ENCODE peak calls at places on chromosomes 1 and 21, in four cellular contexts. E is IMR-90, U is A549, B is K562. S is an unnamed sample.

GRCh38 chr1:19179597-19180271 is 30.3 kb downstream of the UBR4 start:
- DNase-seq in U (peak), E (peak), B (peak), S (no peak)

GRCh38 chr1:33056426-33056825 is 19.7 kb upstream of the AK2 start:
- DNase-seq in E (no peak), U (no peak), B (no peak), S (no peak)

GRCh38 chr1:185853739-185854138 is 119.5 kb downstream of the HMCN1 start:
- DNase-seq in E (peak), B (no peak), U (peak), S (no peak)

GRCh38 chr1:156860639-156861423 is at the start of gene NTRK1:
- DNase-seq in E (no peak), B (peak), U (peak), S (no peak)

GRCh38 chr1:32743380-32744062 is 41.0 kb upstream of the SYNC start:
- DNase-seq in U (no peak), E (no peak), B (no peak), S (no peak)

GRCh38 chr1:53338410-53338809 is 10.5 kb upstream of the LRP8 start:
- DNase-seq in B (no peak), E (no peak), U (no peak), S (no peak)

GRCh38 chr1:2158272-2158671 is 36.3 kb downstream of the FAAP20 start:
- DNase-seq in E (no peak), B (no peak), U (no peak), S (no peak)

GRCh38 chr1:55015123-55015522 is 16.4 kb downstream of the BSND start:
- DNase-seq in B (no peak), E (no peak), U (no peak), S (no peak)

GRCh38 chr1:53669511-53670191 is 69.3 kb downstream of the GLIS1 start:
- DNase-seq in U (no peak), B (no peak), E (no peak), S (no peak)

GRCh38 chr1:34929497-34929852 is at the start of gene DLGAP3:
- DNase-seq in E (no peak), U (no peak), B (peak), S (no peak)

GRCh38 chr1:198641506-198641905 is 2.7 kb downstream of the PTPRC start:
- DNase-seq in B (no peak), E (peak), U (no peak), S (no peak)

GRCh38 chr1:32666866-32667566 is 16.0 kb downstream of the RBBP4 start:
- DNase-seq in B (no peak), E (no peak), U (no peak), S (no peak)

GRCh38 chr1:53144201-53144600 is 1.8 kb upstream of the SLC1A7 start:
- DNase-seq in E (no peak), B (no peak), U (no peak), S (no peak)

GRCh38 chr1:180920702-180921101 is 8.0 kb downstream of the KIAA1614 start:
- DNase-seq in U (peak), B (peak), E (no peak), S (no peak)

GRCh38 chr1:177983824-177984528 is 14.1 kb upstream of the SEC16B start:
- DNase-seq in E (peak), U (peak), B (peak), S (no peak)

GRCh38 chr1:209590405-209590804 is 6.9 kb downstream of the CAMK1G start:
- DNase-seq in U (peak), E (no peak), B (peak), S (no peak)

GRCh38 chr1:55472784-55473183 is 257.6 kb upstream of the USP24 start:
- DNase-seq in E (peak), B (no peak), U (peak), S (no peak)

GRCh38 chr21:45836268-45836655 is 145.3 kb upstream of the COL6A1 start:
- DNase-seq in U (no peak), E (peak), B (no peak), S (no peak)

GRCh38 chr1:14352897-14353296 is 245.6 kb upstream of the KAZN start:
- DNase-seq in B (no peak), U (no peak), E (no peak), S (no peak)

GRCh38 chr1:51622455-51622913 is 5.6 kb downstream of the OSBPL9 start:
- DNase-seq in E (peak), U (peak), B (peak), S (no peak)

GRCh38 chr1:208599063-208599462 is 354.9 kb upstream of the PLXNA2 start:
- DNase-seq in B (no peak), E (no peak), U (no peak), S (no peak)

GRCh38 chr1:229273507-229274232 is 2.8 kb downstream of the RAB4A start:
- DNase-seq in B (no peak), E (no peak), U (peak), S (no peak)

GRCh38 chr1:180909005-180909414 is 3.7 kb upstream of the KIAA1614 start:
- DNase-seq in B (no peak), U (no peak), E (no peak), S (peak)

GRCh38 chr1:100597069-100597741 is 59.3 kb downstream of the GPR88 start:
- DNase-seq in B (no peak), E (peak), U (no peak), S (no peak)

GRCh38 chr1:155184835-155185782 is 11.5 kb downstream of the TRIM46 start:
- DNase-seq in U (no peak), B (no peak), E (no peak), S (peak)

GRCh38 chr1:157961805-157962762 is 31.4 kb upstream of the KIRREL1 start:
- DNase-seq in U (peak), B (no peak), E (peak), S (no peak)

GRCh38 chr1:27831568-27832410 is 1.2 kb downstream of the PPP1R8 start:
- DNase-seq in B (no peak), E (peak), U (no peak), S (no peak)

GRCh38 chr1:174230399-174230798 is 71.1 kb downstream of the RABGAP1L start:
- DNase-seq in E (peak), B (peak), U (no peak), S (no peak)

GRCh38 chr1:78543941-78544630 is 53.3 kb downstream of the PTGFR start:
- DNase-seq in U (no peak), B (no peak), E (no peak), S (no peak)

GRCh38 chr21:46667735-46668380 is 32.4 kb downstream of the PRMT2 start:
- DNase-seq in B (no peak), U (peak), E (peak), S (no peak)

GRCh38 chr1:197469620-197470210 is 201.7 kb downstream of the CRB1 start:
- DNase-seq in B (no peak), U (no peak), E (no peak), S (no peak)

GRCh38 chr21:36456714-36457399 is 23.1 kb downstream of the CLDN14 start:
- DNase-seq in U (no peak), B (no peak), E (no peak), S (no peak)

DNA sequence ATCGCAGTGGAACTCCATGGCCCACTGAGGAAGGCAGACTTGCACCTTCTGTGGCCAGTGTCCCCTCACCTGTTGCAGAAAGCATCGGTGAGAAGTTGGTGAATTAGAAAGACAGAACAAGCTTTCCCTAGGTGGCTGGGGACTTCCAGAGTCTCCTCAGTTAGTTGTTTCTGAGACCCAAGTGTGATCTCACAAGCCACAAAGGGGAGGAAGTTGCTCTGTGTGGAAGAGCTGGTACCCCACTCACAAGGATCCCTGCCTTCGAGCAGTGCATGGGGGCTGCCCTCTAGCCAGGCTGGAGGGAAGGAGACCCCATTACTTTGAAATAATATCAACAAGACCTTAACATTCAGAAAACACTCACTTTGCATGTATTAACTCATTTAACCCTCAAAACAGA is 2.1 kb downstream of the PRELP start:
- DNase-seq in U (no peak), B (no peak), E (no peak), S (no peak)
- TF ChIP-seq ELK1 in U (no peak), B (no peak), E (no peak), S (no peak)

GRCh38 chr1:147527941-147528936 is 13.1 kb upstream of the BCL9 start:
- DNase-seq in E (no peak), B (no peak), U (no peak), S (no peak)
- TF ChIP-seq ELK1 in E (no peak), B (no peak), U (no peak), S (no peak)

DNA sequence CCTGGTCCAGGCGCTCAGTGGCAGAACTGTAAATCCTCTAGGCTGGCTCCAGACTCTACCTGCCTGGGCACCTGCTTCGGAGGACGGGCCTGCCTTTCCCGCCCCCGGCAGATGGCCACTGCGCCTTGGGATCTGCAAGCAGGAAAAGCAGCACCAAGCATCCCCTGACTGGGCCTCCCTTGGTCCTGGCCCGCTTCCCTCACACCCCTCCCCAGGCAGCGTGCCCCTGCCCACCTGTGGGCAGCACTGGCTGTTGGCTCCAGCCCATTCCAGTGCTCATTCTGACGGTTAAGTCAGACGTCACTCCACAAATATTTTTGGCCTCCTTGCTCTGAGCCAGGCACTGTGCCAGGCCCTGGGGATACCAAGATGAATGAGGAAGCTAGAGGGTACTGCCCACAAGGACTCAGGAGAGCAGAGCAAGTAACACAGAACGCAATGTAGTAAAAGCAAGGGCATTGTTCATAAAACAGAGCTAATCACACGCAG is 22.0 kb upstream of the BLACAT1 start:
- DNase-seq in B (no peak), E (peak), U (peak), S (no peak)
- TF ChIP-seq ELK1 in B (no peak), E (no peak), U (no peak), S (no peak)

GRCh38 chr1:243229526-243229925 is 25.6 kb downstream of the CEP170 start:
- DNase-seq in B (no peak), E (no peak), U (no peak), S (no peak)

GRCh38 chr1:243236604-243237252 is 18.4 kb downstream of the CEP170 start:
- DNase-seq in E (no peak), B (no peak), U (no peak), S (no peak)

GRCh38 chr1:243230914-243231313 is 24.2 kb downstream of the CEP170 start:
- DNase-seq in U (peak), B (peak), E (peak), S (no peak)

GRCh38 chr1:243233908-243234307 is 21.2 kb downstream of the CEP170 start:
- DNase-seq in U (no peak), E (peak), B (no peak), S (no peak)

DNA sequence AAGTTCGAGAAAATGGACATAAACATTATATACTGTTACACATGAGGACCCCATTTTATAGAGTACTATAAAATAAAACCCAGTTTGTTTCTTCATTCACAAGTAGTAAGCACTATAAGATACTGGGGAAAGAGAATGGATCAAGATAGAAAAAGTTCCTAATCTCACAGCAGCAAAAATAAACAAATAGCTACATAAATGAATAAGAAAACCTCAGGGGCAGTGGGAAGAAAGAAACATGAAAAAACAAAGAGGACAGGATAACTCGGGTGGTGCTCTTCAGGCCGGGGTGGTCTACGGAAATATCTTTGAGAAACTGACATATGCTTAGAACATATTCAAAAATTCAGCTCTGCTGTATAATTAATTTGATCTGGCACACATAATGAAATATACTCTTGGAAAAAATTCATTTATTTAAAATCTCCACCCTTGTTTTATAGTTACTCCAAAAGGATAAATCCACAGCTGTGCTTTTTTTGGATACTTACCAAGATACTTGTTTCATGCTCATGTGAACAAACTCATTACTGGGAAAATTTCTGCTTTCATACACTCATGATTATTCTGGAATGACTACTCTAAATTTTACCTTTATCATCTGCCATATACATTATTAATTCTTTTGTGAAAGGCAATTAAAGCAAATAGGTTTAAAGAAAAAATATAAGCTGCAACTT is 20.0 kb downstream of the CEP170 start:
- DNase-seq in E (peak), B (no peak), U (no peak), S (no peak)
- TF ChIP-seq ELK1 in E (no peak), B (no peak), U (no peak), S (no peak)

DNA sequence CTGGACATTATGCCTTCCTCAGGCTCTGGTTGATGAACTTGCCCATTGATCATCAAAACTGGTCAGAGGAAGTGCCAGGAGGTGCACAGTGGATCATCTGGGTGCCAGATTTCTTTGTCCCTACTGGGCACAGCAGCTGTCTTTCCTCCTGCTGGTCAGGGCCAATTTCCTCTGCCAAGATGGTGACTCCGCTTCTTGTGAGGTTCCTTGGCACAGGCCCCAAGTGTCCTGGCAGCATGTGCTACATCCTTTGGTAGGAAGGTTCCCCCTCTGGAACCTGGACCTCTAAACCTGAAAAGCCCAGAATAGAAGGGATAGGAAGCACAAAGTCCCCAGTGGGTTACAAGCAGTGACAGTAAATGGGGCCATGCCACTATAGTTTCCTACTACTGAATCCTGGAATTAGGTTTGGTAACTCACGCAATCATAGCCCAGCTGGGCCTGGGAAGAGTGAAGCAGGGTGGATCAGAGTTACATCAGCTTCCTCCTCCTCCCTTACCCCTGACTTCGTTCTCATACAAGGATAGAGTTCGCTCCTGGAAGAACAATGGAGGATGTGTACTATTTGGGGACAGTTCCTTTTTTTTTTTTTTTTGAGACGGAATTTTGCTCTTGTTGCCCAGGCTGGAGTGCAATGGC is 147.1 kb downstream of the CNIH3 start:
- DNase-seq in U (no peak), E (no peak), B (no peak), S (no peak)
- TF ChIP-seq ELK1 in U (no peak), E (no peak), B (no peak), S (no peak)

DNA sequence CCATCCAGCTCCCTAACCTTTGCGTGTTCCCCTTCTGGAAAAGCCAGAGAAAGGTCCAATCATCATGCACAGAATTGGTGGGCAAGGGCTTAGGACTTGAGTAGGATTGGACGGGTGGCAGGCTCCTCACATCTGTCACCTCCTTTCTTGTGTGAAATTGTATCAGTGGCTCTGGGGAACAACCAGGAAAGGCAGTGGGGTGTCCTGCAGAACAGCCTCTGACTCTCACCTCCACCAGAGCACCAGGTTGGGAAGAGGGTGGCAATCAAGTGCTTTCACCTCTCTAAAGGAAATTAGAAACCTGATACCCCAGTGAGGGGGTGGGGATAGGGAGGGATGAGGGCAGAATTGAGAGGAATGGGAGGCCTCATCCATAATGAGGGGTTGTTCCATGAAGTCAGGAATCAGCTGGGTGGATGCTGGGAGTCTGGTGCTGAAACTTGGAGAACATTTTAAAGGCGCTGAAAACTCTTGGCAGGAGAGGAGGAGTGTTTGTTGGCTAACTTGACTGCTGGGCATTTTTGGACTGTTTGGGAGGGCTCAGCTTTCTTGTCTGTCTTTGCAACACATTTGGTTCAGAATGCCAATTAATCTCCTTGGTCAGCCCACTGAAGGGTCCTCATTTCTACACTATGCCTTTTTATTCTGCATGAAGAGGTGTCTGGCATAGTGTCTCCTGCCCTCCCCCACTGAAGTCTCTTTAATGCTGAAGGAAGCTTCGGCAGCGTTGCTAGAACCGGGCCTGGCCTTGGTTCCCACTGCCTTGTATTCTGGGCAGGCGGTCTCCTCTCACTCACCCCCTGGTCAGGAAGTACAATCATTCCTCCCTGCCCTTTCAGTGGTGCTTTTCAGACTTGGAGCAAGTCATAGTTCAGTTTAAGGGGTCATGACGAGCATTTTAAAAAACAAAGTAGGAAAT is 2.1 kb downstream of the PHGDH start:
- DNase-seq in E (peak), B (no peak), U (no peak), S (no peak)
- TF ChIP-seq ELK1 in E (no peak), B (no peak), U (no peak), S (no peak)

GRCh38 chr1:28885982-28886730 is 28.2 kb upstream of the EPB41 start:
- DNase-seq in E (no peak), U (no peak), B (no peak), S (no peak)
- TF ChIP-seq ELK1 in E (no peak), U (no peak), B (no peak), S (no peak)

GRCh38 chr1:227731241-227731677 is 3.8 kb downstream of the JMJD4 start:
- DNase-seq in B (no peak), U (no peak), E (no peak), S (no peak)
- TF ChIP-seq ELK1 in B (no peak), U (no peak), E (no peak), S (no peak)

GRCh38 chr1:92695104-92695503 is 89.8 kb downstream of the EVI5 start:
- DNase-seq in U (no peak), E (peak), B (no peak), S (no peak)

GRCh38 chr1:92701147-92701546 is 83.8 kb downstream of the EVI5 start:
- DNase-seq in U (no peak), B (no peak), E (peak), S (no peak)

GRCh38 chr1:92698932-92699331 is 86.0 kb downstream of the EVI5 start:
- DNase-seq in E (no peak), U (no peak), B (no peak), S (no peak)
- TF ChIP-seq ELK1 in E (no peak), U (no peak), B (no peak), S (no peak)

S was measured in GM12878.